ENCODE peak calls at places on chromosomes 16 and 17, in four cellular contexts. J, P, Q and I are unnamed samples.

GRCh38 chr17:29640413-29640812 is 17.7 kb upstream of the CORO6 start:
- DNase-seq in J (no peak), P (no peak), Q (peak; percentile 79), I (no peak)

GRCh38 chr17:1179112-1179634 is 608 bp downstream of the ABR start:
- DNase-seq in J (peak; percentile 44), P (no peak), Q (no peak), I (no peak)

GRCh38 chr17:6853764-6854442 is 22.4 kb upstream of the TEKT1 start:
- DNase-seq in J (peak; percentile 52), P (no peak), Q (no peak), I (no peak)

GRCh38 chr16:77213542-77214108 is 14.4 kb downstream of the SYCE1L start:
- DNase-seq in J (no peak), P (no peak), Q (peak; percentile 32), I (no peak)

GRCh38 chr16:79535130-79535529 is 65.4 kb downstream of the MAF start:
- DNase-seq in J (no peak), P (no peak), Q (no peak), I (no peak)

GRCh38 chr16:23324727-23325126 is 22.6 kb downstream of the SCNN1B start:
- DNase-seq in J (no peak), P (peak; percentile 79), Q (no peak), I (peak; percentile 36)

GRCh38 chr17:83192161-83192788 is 112.9 kb downstream of the METRNL start:
- DNase-seq in J (no peak), P (no peak), Q (no peak), I (peak; percentile 16)

GRCh38 chr17:2303278-2304188 is at the start of the genes SMG6 and SRR:
- DNase-seq in J (peak; percentile 97), P (peak; percentile 90), Q (peak; percentile 90), I (peak; percentile 94)

GRCh38 chr16:84839956-84840355 is 20.2 kb downstream of the CRISPLD2 start:
- DNase-seq in J (peak; percentile 51), P (no peak), Q (peak; percentile 66), I (no peak)

GRCh38 chr17:2194778-2195417 is 108.7 kb downstream of the SMG6 start:
- DNase-seq in J (peak; percentile 33), P (no peak), Q (peak; percentile 68), I (no peak)

GRCh38 chr17:59466943-59467801 is 98.2 kb upstream of the DHX40 start:
- DNase-seq in J (peak; percentile 19), P (no peak), Q (no peak), I (no peak)

GRCh38 chr17:49401971-49402491 is 12.7 kb downstream of the PHB1 start:
- DNase-seq in J (peak; percentile 23), P (no peak), Q (no peak), I (no peak)

GRCh38 chr17:73551144-73551543 is 93.1 kb downstream of the SDK2 start:
- DNase-seq in J (no peak), P (no peak), Q (no peak), I (no peak)

GRCh38 chr16:72051818-72052217 is 2.5 kb upstream of the HP start:
- DNase-seq in J (no peak), P (no peak), Q (no peak), I (no peak)

GRCh38 chr16:85327731-85328664 is 215.7 kb upstream of the CIBAR2 start:
- DNase-seq in J (peak; percentile 96), P (no peak), Q (no peak), I (no peak)

GRCh38 chr17:66347661-66348604 is 45.5 kb downstream of the PRKCA start:
- DNase-seq in J (no peak), P (no peak), Q (peak; percentile 46), I (no peak)

GRCh38 chr17:45432405-45433113 is at the start of gene ARHGAP27:
- DNase-seq in J (peak; percentile 54), P (no peak), Q (peak; percentile 23), I (peak; percentile 71)

GRCh38 chr17:13228225-13228624 is 210.4 kb upstream of the ELAC2 start:
- DNase-seq in J (no peak), P (no peak), Q (no peak), I (no peak)

GRCh38 chr17:44981221-44981968 is 13.3 kb upstream of the C1QL1 start:
- DNase-seq in J (no peak), P (no peak), Q (peak; percentile 95), I (no peak)

GRCh38 chr16:87243383-87243964 is 73.7 kb downstream of the C16orf95 start:
- DNase-seq in J (no peak), P (no peak), Q (no peak), I (no peak)

GRCh38 chr16:1005286-1005685 is 23.7 kb downstream of the SOX8 start:
- DNase-seq in J (no peak), P (peak; percentile 22), Q (no peak), I (no peak)

GRCh38 chr17:45951941-45952340 is 47.1 kb upstream of the STH start:
- DNase-seq in J (no peak), P (no peak), Q (no peak), I (no peak)

GRCh38 chr16:2716101-2716885 is 3.7 kb downstream of the PRSS27 start:
- DNase-seq in J (no peak), P (no peak), Q (no peak), I (no peak)

GRCh38 chr16:79194291-79194690 is 406.2 kb downstream of the MAF start:
- DNase-seq in J (no peak), P (no peak), Q (no peak), I (no peak)

GRCh38 chr17:66002807-66003206 is 189.1 kb downstream of the CEP112 start:
- DNase-seq in J (no peak), P (no peak), Q (peak; percentile 12), I (no peak)

GRCh38 chr17:67239597-67239996 is 5.4 kb downstream of the HELZ start:
- DNase-seq in J (no peak), P (no peak), Q (peak; percentile 87), I (no peak)

GRCh38 chr17:1649844-1650409 is at the start of gene RILP:
- DNase-seq in J (no peak), P (peak; percentile 84), Q (peak; percentile 46), I (peak; percentile 87)

GRCh38 chr17:78359216-78359935 is 501 bp downstream of the SOCS3 start:
- DNase-seq in J (peak; percentile 66), P (no peak), Q (peak; percentile 49), I (peak; percentile 39)

GRCh38 chr17:81833160-81833920 is at the start of gene MCRIP1:
- DNase-seq in J (peak; percentile 99), P (peak; percentile 94), Q (peak; percentile 95), I (peak; percentile 96)

GRCh38 chr17:81831957-81832607 is 1.0 kb downstream of the MCRIP1 start:
- DNase-seq in J (no peak), P (no peak), Q (peak; percentile 49), I (no peak)

GRCh38 chr17:81832608-81833159 is 407 bp downstream of the MCRIP1 start:
- DNase-seq in J (no peak), P (no peak), Q (peak; percentile 27), I (peak; percentile 30)

GRCh38 chr17:81829858-81830257 is 3.2 kb downstream of the MCRIP1 start:
- DNase-seq in J (no peak), P (no peak), Q (no peak), I (no peak)

DNA sequence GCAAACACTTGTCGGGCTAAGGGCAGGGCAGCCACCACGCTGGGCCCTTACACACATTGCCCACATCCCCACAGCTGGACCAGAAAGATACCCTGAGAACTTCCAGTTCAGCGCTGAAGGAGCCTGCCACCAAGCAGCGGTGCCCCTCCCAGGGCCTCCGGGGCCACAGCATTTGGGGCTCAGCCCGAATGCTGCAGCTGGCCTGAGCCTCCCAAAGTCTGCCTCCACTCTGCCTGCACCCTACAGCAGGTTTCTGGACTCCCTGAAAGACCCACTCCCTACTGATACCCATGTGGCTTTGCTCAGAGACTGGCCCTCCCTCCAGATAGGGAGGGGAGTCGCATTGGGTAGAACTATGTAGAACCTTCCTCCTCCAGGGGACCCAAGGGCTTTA is 1.5 kb downstream of the MCRIP1 start:
- DNase-seq in J (no peak), P (no peak), Q (no peak), I (no peak)
- H3K4me3 ChIP-seq in J (no peak overlapping the region), P (no peak overlapping the region), Q (peak overlapping the region; percentile 74), I (peak overlapping the region; percentile 96)

DNA sequence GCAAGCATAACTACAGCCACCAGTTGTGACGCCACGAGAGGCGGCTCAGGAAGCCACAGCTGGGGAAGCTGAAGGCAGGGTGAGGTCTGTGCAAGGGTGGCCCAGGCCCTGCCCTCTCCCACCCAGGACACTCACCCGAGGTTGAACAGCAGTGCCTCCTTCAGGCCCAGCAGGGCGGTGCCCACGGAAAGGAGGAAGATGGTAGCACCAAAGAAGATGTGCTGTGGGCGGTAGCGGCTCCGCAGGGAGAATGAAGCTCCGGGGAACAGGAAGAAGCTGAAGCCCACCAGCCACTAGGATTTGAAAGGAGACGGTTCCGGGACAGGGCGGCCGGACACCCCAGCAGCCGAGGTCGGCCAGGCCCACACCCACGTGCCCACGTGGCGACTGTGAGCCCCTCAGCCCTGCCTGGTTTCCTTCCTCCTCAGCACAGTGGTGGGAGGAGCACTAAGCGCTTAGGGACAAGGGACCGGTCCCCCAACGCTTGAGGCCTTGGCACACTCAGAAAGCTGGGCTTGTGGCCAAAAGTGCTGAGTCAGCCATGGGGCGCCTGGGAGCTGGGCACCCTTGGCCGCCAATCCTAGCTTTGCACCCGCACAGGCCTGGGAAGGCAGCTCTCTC is 11.0 kb downstream of the CYB561 start:
- DNase-seq in J (no peak), P (peak; percentile 91), Q (no peak), I (peak; percentile 65)
- TF ChIP-seq CTCF in J (peak; percentile 19), P (no peak), Q (peak; percentile 9), I (no peak)

DNA sequence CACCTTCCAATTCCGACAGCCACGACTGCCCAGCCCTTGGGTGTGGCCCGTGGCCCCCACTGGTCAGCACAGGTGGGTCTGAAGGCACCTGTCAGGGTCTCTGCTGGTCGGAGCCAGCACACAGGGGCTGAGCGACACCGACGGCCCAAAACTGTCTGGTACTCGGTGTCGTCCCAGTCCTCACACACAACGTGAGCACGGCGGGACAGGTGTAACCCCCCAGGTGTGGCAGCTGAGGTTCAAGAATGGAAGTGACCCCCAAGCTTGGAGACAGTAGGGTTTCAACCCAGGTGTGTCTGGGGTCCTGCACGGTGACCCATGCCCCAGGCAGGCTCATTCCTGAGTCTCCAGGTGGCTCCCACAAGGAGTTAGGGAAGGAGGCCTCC is 1.0 kb downstream of the GALNS start:
- DNase-seq in J (no peak), P (no peak), Q (no peak), I (no peak)
- H3K4me3 ChIP-seq in J (peak overlapping the region; percentile 93), P (no peak overlapping the region), Q (peak overlapping the region; percentile 69), I (peak overlapping the region; percentile 98)

DNA sequence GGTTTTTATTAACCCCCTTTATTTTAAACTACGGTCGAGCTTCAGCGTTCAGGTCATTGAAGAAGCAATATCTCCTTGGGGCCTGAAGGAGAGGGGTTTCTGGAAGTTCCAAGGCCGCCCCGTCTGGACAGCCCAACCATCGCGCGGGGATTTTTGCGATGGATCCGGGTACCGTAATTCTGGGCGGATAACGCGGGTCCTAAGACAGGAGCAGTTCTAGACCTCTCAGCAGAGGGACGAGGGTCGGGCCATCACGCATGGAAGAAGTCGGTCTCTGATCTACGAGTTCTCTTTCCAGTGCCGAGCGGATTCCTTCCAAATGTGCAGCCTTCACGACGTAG is 3.6 kb downstream of the BORCS6 start:
- DNase-seq in J (no peak), P (no peak), Q (no peak), I (no peak)
- TF ChIP-seq CTCF in J (peak; percentile 51), P (no peak), Q (no peak), I (no peak)